ENCODE peak calls at places on chromosome 16, in five cellular contexts. T is ascending aorta; A is KG1; H is GM12892; E is activated CD4-positive, alpha-beta memory T cell treated with anti-CD3 and anti-CD28 coated beads, Interleukin-2, amount 10 ng/mL, durations not matched to agents 7 days and 5 days. C is an unnamed sample.

GRCh38 chr16:78094166-78094565 is 5.3 kb upstream of the WWOX start:
- DNase-seq in T (no peak), A (no peak), E (no peak), H (no peak), C (no peak)

GRCh38 chr16:1216296-1216619 is 8.8 kb downstream of the TPSG1 start:
- DNase-seq in E (no peak), A (no peak), H (no peak), T (no peak), C (no peak)

GRCh38 chr16:90031931-90032663 is 12.8 kb upstream of the DBNDD1 start:
- DNase-seq in E (no peak), A (no peak), H (no peak), T (no peak), C (no peak)

GRCh38 chr16:30027588-30028437 is 3.3 kb downstream of the TLCD3B start:
- DNase-seq in A (no peak), T (no peak), H (no peak), E (no peak), C (no peak)

GRCh38 chr16:53744449-53744848 is 40.5 kb downstream of the FTO start:
- DNase-seq in A (no peak), E (peak; percentile 31), T (no peak), H (no peak), C (no peak)

GRCh38 chr16:74563828-74564263 is 43.1 kb downstream of the GLG1 start:
- DNase-seq in T (no peak), H (no peak), E (no peak), A (no peak), C (peak; percentile 85)

GRCh38 chr16:76787394-76787793 is 403.6 kb upstream of the MON1B start:
- DNase-seq in H (no peak), T (no peak), A (no peak), E (no peak), C (no peak)

GRCh38 chr16:17817943-17818342 is 347.2 kb upstream of the XYLT1 start:
- DNase-seq in H (no peak), E (no peak), T (no peak), A (no peak), C (no peak)

GRCh38 chr16:49048557-49048956 is 233.1 kb downstream of the CBLN1 start:
- DNase-seq in E (no peak), A (no peak), T (no peak), H (no peak), C (no peak)

C was measured in SIG-M5.